ENCODE peak calls at places on chromosome 5, in six cellular contexts. One of them, this sample, is unnamed.

GRCh38 chr5:92899611-92900010 is 681.4 kb downstream of the NR2F1-AS1 start:
- DNase-seq in IMR-90: peak
- DNase-seq in AML-193: no peak
- DNase-seq in A172: no peak
- DNase-seq in choroid plexus epithelial cell: no peak
- DNase-seq in KG1: no peak
- DNase-seq in this sample: no peak

GRCh38 chr5:35246411-35246810 is 16.1 kb upstream of the PRLR start:
- DNase-seq in KG1: no peak
- DNase-seq in choroid plexus epithelial cell: no peak
- DNase-seq in AML-193: no peak
- DNase-seq in A172: no peak
- DNase-seq in IMR-90: no peak
- DNase-seq in this sample: no peak

GRCh38 chr5:453725-454481 is 10.9 kb downstream of the EXOC3 start:
- DNase-seq in A172: no peak
- DNase-seq in KG1: no peak
- DNase-seq in choroid plexus epithelial cell: no peak
- DNase-seq in AML-193: no peak
- DNase-seq in IMR-90: no peak
- DNase-seq in this sample: no peak

GRCh38 chr5:76438025-76438424 is 34.9 kb downstream of the IQGAP2 start:
- DNase-seq in KG1: no peak
- DNase-seq in choroid plexus epithelial cell: no peak
- DNase-seq in IMR-90: no peak
- DNase-seq in A172: no peak
- DNase-seq in AML-193: no peak
- DNase-seq in this sample: no peak

GRCh38 chr5:135308245-135308644 is 90.8 kb downstream of the MACROH2A1 start:
- DNase-seq in A172: peak
- DNase-seq in IMR-90: peak
- DNase-seq in KG1: no peak
- DNase-seq in AML-193: no peak
- DNase-seq in choroid plexus epithelial cell: peak
- DNase-seq in this sample: no peak

GRCh38 chr5:180286-180918 is 10.9 kb upstream of the LRRC14B start:
- DNase-seq in choroid plexus epithelial cell: no peak
- DNase-seq in AML-193: no peak
- DNase-seq in A172: no peak
- DNase-seq in KG1: no peak
- DNase-seq in IMR-90: no peak
- DNase-seq in this sample: no peak

GRCh38 chr5:133749331-133749985 is 137.1 kb upstream of the FSTL4 start:
- DNase-seq in IMR-90: no peak
- DNase-seq in choroid plexus epithelial cell: no peak
- DNase-seq in A172: no peak
- DNase-seq in AML-193: no peak
- DNase-seq in KG1: no peak
- DNase-seq in this sample: no peak

GRCh38 chr5:88045146-88045545 is 223.5 kb downstream of the TMEM161B start:
- DNase-seq in KG1: no peak
- DNase-seq in IMR-90: no peak
- DNase-seq in A172: no peak
- DNase-seq in AML-193: no peak
- DNase-seq in choroid plexus epithelial cell: no peak
- DNase-seq in this sample: no peak

GRCh38 chr5:9431496-9432258 is 114.2 kb downstream of the SEMA5A start:
- DNase-seq in KG1: no peak
- DNase-seq in A172: peak
- DNase-seq in AML-193: no peak
- DNase-seq in IMR-90: peak
- DNase-seq in choroid plexus epithelial cell: peak
- DNase-seq in this sample: no peak

GRCh38 chr5:150559088-150559487 is 51.2 kb downstream of the NDST1 start:
- DNase-seq in KG1: no peak
- DNase-seq in AML-193: no peak
- DNase-seq in IMR-90: no peak
- DNase-seq in A172: no peak
- DNase-seq in choroid plexus epithelial cell: no peak
- DNase-seq in this sample: no peak

GRCh38 chr5:142770650-142771609 is 753 bp downstream of the ARHGAP26 start:
- DNase-seq in IMR-90: no peak
- DNase-seq in A172: peak
- DNase-seq in KG1: no peak
- DNase-seq in AML-193: no peak
- DNase-seq in choroid plexus epithelial cell: peak
- DNase-seq in this sample: peak

GRCh38 chr5:72378636-72379289 is 58.6 kb downstream of the PTCD2 start:
- DNase-seq in KG1: no peak
- DNase-seq in A172: peak
- DNase-seq in IMR-90: peak
- DNase-seq in choroid plexus epithelial cell: peak
- DNase-seq in AML-193: no peak
- DNase-seq in this sample: no peak

GRCh38 chr5:76958976-76959767 is 6.3 kb downstream of the CRHBP start:
- DNase-seq in KG1: no peak
- DNase-seq in A172: peak
- DNase-seq in IMR-90: peak
- DNase-seq in choroid plexus epithelial cell: peak
- DNase-seq in AML-193: peak
- DNase-seq in this sample: peak

GRCh38 chr5:912356-913091 is 19.8 kb downstream of the TRIP13 start:
- DNase-seq in IMR-90: peak
- DNase-seq in KG1: no peak
- DNase-seq in A172: peak
- DNase-seq in choroid plexus epithelial cell: peak
- DNase-seq in AML-193: no peak
- DNase-seq in this sample: peak

GRCh38 chr5:179132586-179133355 is 72.6 kb downstream of the ZNF354C start:
- DNase-seq in KG1: no peak
- DNase-seq in choroid plexus epithelial cell: peak
- DNase-seq in IMR-90: peak
- DNase-seq in AML-193: no peak
- DNase-seq in A172: no peak
- DNase-seq in this sample: no peak

GRCh38 chr5:180646289-180646962 is 3.0 kb downstream of the FLT4 start:
- DNase-seq in A172: no peak
- DNase-seq in AML-193: no peak
- DNase-seq in KG1: no peak
- DNase-seq in IMR-90: no peak
- DNase-seq in choroid plexus epithelial cell: no peak
- DNase-seq in this sample: no peak

GRCh38 chr5:60568646-60569045 is 131.3 kb downstream of the DEPDC1B start:
- DNase-seq in KG1: no peak
- DNase-seq in AML-193: no peak
- DNase-seq in IMR-90: no peak
- DNase-seq in choroid plexus epithelial cell: no peak
- DNase-seq in A172: no peak
- DNase-seq in this sample: no peak

GRCh38 chr5:116525680-116526079 is 48.9 kb downstream of the SEMA6A start:
- DNase-seq in KG1: no peak
- DNase-seq in choroid plexus epithelial cell: no peak
- DNase-seq in AML-193: no peak
- DNase-seq in IMR-90: no peak
- DNase-seq in A172: no peak
- DNase-seq in this sample: no peak

GRCh38 chr5:140391312-140391711 is 10.3 kb upstream of the ANKHD1 start:
- DNase-seq in KG1: no peak
- DNase-seq in AML-193: peak
- DNase-seq in A172: no peak
- DNase-seq in choroid plexus epithelial cell: peak
- DNase-seq in IMR-90: no peak
- DNase-seq in this sample: peak

GRCh38 chr5:59143926-59144333 is 561.1 kb downstream of the RAB3C start:
- DNase-seq in KG1: no peak
- DNase-seq in A172: no peak
- DNase-seq in choroid plexus epithelial cell: peak
- DNase-seq in AML-193: no peak
- DNase-seq in IMR-90: no peak
- DNase-seq in this sample: no peak

GRCh38 chr5:25649628-25650265 is 1005.0 kb upstream of the CDH10 start:
- DNase-seq in choroid plexus epithelial cell: no peak
- DNase-seq in AML-193: no peak
- DNase-seq in KG1: no peak
- DNase-seq in A172: peak
- DNase-seq in IMR-90: no peak
- DNase-seq in this sample: no peak

GRCh38 chr5:10268100-10268499 is 18.0 kb downstream of the CCT5 start:
- DNase-seq in KG1: no peak
- DNase-seq in IMR-90: no peak
- DNase-seq in AML-193: no peak
- DNase-seq in choroid plexus epithelial cell: peak
- DNase-seq in A172: peak
- DNase-seq in this sample: no peak

GRCh38 chr5:115599924-115600323 is 2.4 kb downstream of the TICAM2 start:
- DNase-seq in AML-193: no peak
- DNase-seq in KG1: no peak
- DNase-seq in choroid plexus epithelial cell: no peak
- DNase-seq in A172: no peak
- DNase-seq in IMR-90: no peak
- DNase-seq in this sample: no peak

GRCh38 chr5:179344301-179345178 is 721 bp downstream of the ADAMTS2 start:
- DNase-seq in KG1: no peak
- DNase-seq in AML-193: no peak
- DNase-seq in choroid plexus epithelial cell: peak
- DNase-seq in A172: no peak
- DNase-seq in IMR-90: peak
- DNase-seq in this sample: peak

GRCh38 chr5:13188393-13188792 is 756.1 kb downstream of the DNAH5 start:
- DNase-seq in A172: no peak
- DNase-seq in IMR-90: no peak
- DNase-seq in AML-193: no peak
- DNase-seq in choroid plexus epithelial cell: no peak
- DNase-seq in KG1: no peak
- DNase-seq in this sample: no peak

GRCh38 chr5:1552469-1553255 is 28.9 kb upstream of the LPCAT1 start:
- DNase-seq in A172: no peak
- DNase-seq in IMR-90: no peak
- DNase-seq in KG1: no peak
- DNase-seq in choroid plexus epithelial cell: peak
- DNase-seq in AML-193: no peak
- DNase-seq in this sample: no peak

GRCh38 chr5:73913971-73914370 is 288.0 kb downstream of the ARHGEF28 start:
- DNase-seq in IMR-90: no peak
- DNase-seq in A172: no peak
- DNase-seq in AML-193: no peak
- DNase-seq in choroid plexus epithelial cell: no peak
- DNase-seq in KG1: no peak
- DNase-seq in this sample: no peak

GRCh38 chr5:83003791-83004190 is 73.4 kb downstream of the TMEM167A start:
- DNase-seq in choroid plexus epithelial cell: no peak
- DNase-seq in KG1: no peak
- DNase-seq in A172: no peak
- DNase-seq in IMR-90: no peak
- DNase-seq in AML-193: no peak
- DNase-seq in this sample: no peak

GRCh38 chr5:132491368-132492364 is 1.1 kb upstream of the IRF1 start:
- DNase-seq in AML-193: no peak
- DNase-seq in IMR-90: no peak
- DNase-seq in KG1: no peak
- DNase-seq in A172: peak
- DNase-seq in choroid plexus epithelial cell: no peak
- DNase-seq in this sample: no peak

GRCh38 chr5:171492781-171493180 is 73.3 kb downstream of the FGF18 start:
- DNase-seq in AML-193: no peak
- DNase-seq in IMR-90: no peak
- DNase-seq in A172: peak
- DNase-seq in KG1: no peak
- DNase-seq in choroid plexus epithelial cell: no peak
- DNase-seq in this sample: no peak

GRCh38 chr5:94457788-94458187 is 160.6 kb downstream of the KIAA0825 start:
- DNase-seq in A172: no peak
- DNase-seq in KG1: no peak
- DNase-seq in IMR-90: no peak
- DNase-seq in AML-193: no peak
- DNase-seq in choroid plexus epithelial cell: no peak
- DNase-seq in this sample: no peak

GRCh38 chr5:173248481-173248880 is 13.5 kb upstream of the NKX2-5 start:
- DNase-seq in KG1: no peak
- DNase-seq in AML-193: no peak
- DNase-seq in IMR-90: no peak
- DNase-seq in choroid plexus epithelial cell: no peak
- DNase-seq in A172: no peak
- DNase-seq in this sample: no peak

GRCh38 chr5:107486489-107486888 is 184.2 kb downstream of the EFNA5 start:
- DNase-seq in KG1: no peak
- DNase-seq in IMR-90: peak
- DNase-seq in AML-193: peak
- DNase-seq in choroid plexus epithelial cell: peak
- DNase-seq in A172: peak
- DNase-seq in this sample: peak

GRCh38 chr5:176877793-176878331 is 21.3 kb downstream of the HK3 start:
- DNase-seq in A172: no peak
- DNase-seq in KG1: no peak
- DNase-seq in choroid plexus epithelial cell: no peak
- DNase-seq in AML-193: no peak
- DNase-seq in IMR-90: no peak
- DNase-seq in this sample: no peak